ENCODE peak calls at places on chromosomes 11 and 22, in seven cellular contexts. Q is endodermal cell, M is nephron progenitor cell, N is HFFc6, I is D721Med, T is BJ, L is HFF-Myc. D is an unnamed sample.

GRCh38 chr11:80330302-80330701 is 889.5 kb upstream of the TENM4 start:
- DNase-seq in T (no peak), Q (no peak), M (no peak), L (no peak), I (no peak), N (no peak), D (no peak)

GRCh38 chr11:66081505-66081904 is 11.4 kb downstream of the PACS1 start:
- DNase-seq in Q (no peak), N (no peak), T (no peak), I (no peak), M (no peak), L (no peak), D (no peak)

GRCh38 chr11:128497057-128497957 is 90.1 kb downstream of the ETS1 start:
- DNase-seq in Q (peak; percentile 78), L (peak; percentile 100), I (no peak), M (no peak), N (peak; percentile 95), T (peak; percentile 98), D (no peak)

GRCh38 chr11:76339217-76339616 is 41.7 kb downstream of the THAP12 start:
- DNase-seq in M (no peak), I (no peak), T (no peak), L (no peak), Q (no peak), N (no peak), D (no peak)

GRCh38 chr11:1628506-1629325 is 859 bp upstream of the KRTAP5-5 start:
- DNase-seq in T (no peak), N (no peak), L (no peak), Q (peak; percentile 92), I (no peak), M (peak; percentile 88), D (peak; percentile 75)

GRCh38 chr22:21698430-21699329 is 32.9 kb downstream of the PPIL2 start:
- DNase-seq in T (peak; percentile 27), L (peak; percentile 17), M (peak; percentile 63), I (no peak), Q (peak; percentile 66), N (peak; percentile 6), D (no peak)

GRCh38 chr11:2129699-2130366 is 9.4 kb downstream of the IGF2 start:
- DNase-seq in L (no peak), M (no peak), N (no peak), I (no peak), T (no peak), Q (no peak), D (peak; percentile 87)

GRCh38 chr11:126115820-126116319 is 53.2 kb upstream of the CDON start:
- DNase-seq in I (no peak), Q (peak; percentile 68), T (peak; percentile 71), N (peak; percentile 74), L (peak; percentile 79), M (peak; percentile 38), D (no peak)

GRCh38 chr11:64632237-64632636 is 41.2 kb downstream of the SLC22A12 start:
- DNase-seq in N (no peak), L (no peak), I (no peak), Q (no peak), M (no peak), T (no peak), D (no peak)

GRCh38 chr22:32708835-32709234 is 92.7 kb upstream of the TIMP3 start:
- DNase-seq in N (peak; percentile 92), Q (no peak), I (no peak), T (peak; percentile 70), M (no peak), L (no peak), D (no peak)

GRCh38 chr22:39654959-39655579 is 84.5 kb downstream of the CACNA1I start:
- DNase-seq in N (no peak), M (no peak), Q (peak; percentile 77), I (no peak), L (no peak), T (no peak), D (no peak)
- TF ChIP-seq CTCF in N (peak; percentile 46), M (no peak), Q (peak; percentile 69), I (peak; percentile 12), L (peak; percentile 9), T (no peak), D (peak; percentile 36)

GRCh38 chr22:36334081-36334831 is 53.5 kb downstream of the MYH9 start:
- DNase-seq in L (no peak), I (no peak), N (no peak), Q (peak; percentile 87), T (no peak), M (no peak), D (no peak)
- TF ChIP-seq CTCF in L (peak; percentile 31), I (no peak), N (peak; percentile 67), Q (peak; percentile 62), T (no peak), M (no peak), D (peak; percentile 44)

GRCh38 chr22:30318773-30319419 is 7.8 kb downstream of the TBC1D10A start:
- DNase-seq in T (no peak), L (no peak), M (no peak), I (no peak), Q (peak; percentile 53), N (no peak), D (no peak)
- TF ChIP-seq CTCF in T (no peak), L (no peak), M (no peak), I (no peak), Q (peak; percentile 29), N (no peak), D (no peak)

DNA sequence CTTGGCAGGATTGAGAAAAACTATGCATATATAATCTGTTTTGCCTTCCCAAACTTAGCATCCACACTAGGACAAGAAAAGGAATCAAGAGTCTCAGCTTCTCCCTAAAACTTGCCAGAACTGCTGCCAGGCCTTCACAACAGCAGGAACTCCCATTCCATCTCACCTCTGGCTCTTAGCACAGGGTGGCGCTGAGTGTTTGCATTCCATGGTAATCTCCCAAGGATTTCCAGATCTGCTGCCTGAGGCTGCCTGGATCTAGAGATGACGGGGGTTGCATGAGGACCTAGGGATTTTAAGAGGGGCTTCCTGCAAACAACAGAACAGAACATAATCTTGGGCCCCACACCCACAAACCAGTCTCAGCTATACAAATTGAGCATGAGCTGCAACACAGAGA is 87.1 kb upstream of the OPCML start:
- DNase-seq in I (no peak), Q (peak; percentile 86), T (no peak), L (no peak), M (no peak), N (no peak), D (no peak)
- TF ChIP-seq CTCF in I (peak; percentile 61), Q (peak; percentile 54), T (no peak), L (no peak), M (no peak), N (no peak), D (no peak)